ENCODE peak calls at places on chromosomes 2 and 18, in six cellular contexts. One of them, this sample, is unnamed.

GRCh38 chr2:100244881-100245605 is 77.3 kb downstream of the LONRF2 start:
- DNase-seq in H1: no peak
- DNase-seq in SK-N-SH: no peak
- DNase-seq in K562: no peak
- DNase-seq in stomach: no peak
- DNase-seq in A549: no peak
- DNase-seq in this sample: no peak

GRCh38 chr2:119174216-119174992 is 15.9 kb upstream of the C1QL2 start:
- DNase-seq in stomach: peak; percentile 40
- DNase-seq in H1: peak; percentile 91
- DNase-seq in SK-N-SH: peak; percentile 72
- DNase-seq in K562: peak; percentile 79
- DNase-seq in A549: peak; percentile 58
- DNase-seq in this sample: peak; percentile 52

GRCh38 chr2:85662899-85663683 is 4.9 kb downstream of the SFTPB start:
- DNase-seq in H1: no peak
- DNase-seq in stomach: no peak
- DNase-seq in K562: peak; percentile 72
- DNase-seq in A549: peak; percentile 67
- DNase-seq in SK-N-SH: peak; percentile 32
- DNase-seq in this sample: no peak

GRCh38 chr2:126837926-126838717 is 60.6 kb upstream of the TEX51 start:
- DNase-seq in stomach: no peak
- DNase-seq in H1: no peak
- DNase-seq in A549: no peak
- DNase-seq in K562: no peak
- DNase-seq in SK-N-SH: no peak
- DNase-seq in this sample: no peak

GRCh38 chr2:47031909-47032668 is 116.5 kb upstream of the MCFD2 start:
- DNase-seq in K562: no peak
- DNase-seq in SK-N-SH: no peak
- DNase-seq in stomach: no peak
- DNase-seq in H1: no peak
- DNase-seq in A549: peak; percentile 35
- DNase-seq in this sample: no peak

GRCh38 chr2:101500860-101501259 is 25.9 kb upstream of the RFX8 start:
- DNase-seq in A549: no peak
- DNase-seq in K562: no peak
- DNase-seq in SK-N-SH: no peak
- DNase-seq in stomach: no peak
- DNase-seq in H1: no peak
- DNase-seq in this sample: no peak

GRCh38 chr18:2655954-2656236 is 369 bp downstream of the SMCHD1 start:
- DNase-seq in A549: peak; percentile 60
- DNase-seq in K562: peak; percentile 67
- DNase-seq in H1: no peak
- DNase-seq in SK-N-SH: no peak
- DNase-seq in stomach: no peak
- DNase-seq in this sample: no peak

GRCh38 chr2:13240789-13241487 is 524.2 kb downstream of the TRIB2 start:
- DNase-seq in SK-N-SH: no peak
- DNase-seq in A549: no peak
- DNase-seq in K562: no peak
- DNase-seq in stomach: no peak
- DNase-seq in H1: no peak
- DNase-seq in this sample: no peak

GRCh38 chr2:109180786-109181185 is 51.8 kb downstream of the SH3RF3 start:
- DNase-seq in H1: no peak
- DNase-seq in A549: no peak
- DNase-seq in stomach: no peak
- DNase-seq in K562: no peak
- DNase-seq in SK-N-SH: no peak
- DNase-seq in this sample: no peak

GRCh38 chr2:220147590-220147989 is 520.2 kb downstream of the SLC4A3 start:
- DNase-seq in H1: no peak
- DNase-seq in SK-N-SH: no peak
- DNase-seq in A549: no peak
- DNase-seq in stomach: no peak
- DNase-seq in K562: no peak
- DNase-seq in this sample: no peak

GRCh38 chr18:28095631-28096030 is 81.3 kb downstream of the CDH2 start:
- DNase-seq in H1: no peak
- DNase-seq in K562: no peak
- DNase-seq in A549: no peak
- DNase-seq in stomach: no peak
- DNase-seq in SK-N-SH: no peak
- DNase-seq in this sample: no peak

GRCh38 chr2:213219816-213220215 is 64.4 kb upstream of the SPAG16 start:
- DNase-seq in A549: no peak
- DNase-seq in SK-N-SH: no peak
- DNase-seq in H1: no peak
- DNase-seq in stomach: no peak
- DNase-seq in K562: no peak
- DNase-seq in this sample: no peak

GRCh38 chr2:239002591-239002959 is 154.7 kb downstream of the TWIST2 start:
- DNase-seq in K562: no peak
- DNase-seq in A549: no peak
- DNase-seq in stomach: no peak
- DNase-seq in SK-N-SH: no peak
- DNase-seq in H1: no peak
- DNase-seq in this sample: no peak

GRCh38 chr2:235746257-235746934 is 252.6 kb downstream of the AGAP1 start:
- DNase-seq in SK-N-SH: peak; percentile 89
- DNase-seq in H1: no peak
- DNase-seq in A549: peak; percentile 90
- DNase-seq in K562: peak; percentile 70
- DNase-seq in stomach: peak; percentile 72
- DNase-seq in this sample: peak; percentile 68

GRCh38 chr2:175414872-175415487 is 233.5 kb upstream of the ATP5MC3 start:
- DNase-seq in H1: peak; percentile 65
- DNase-seq in SK-N-SH: peak; percentile 58
- DNase-seq in A549: peak; percentile 59
- DNase-seq in stomach: peak; percentile 27
- DNase-seq in K562: peak; percentile 56
- DNase-seq in this sample: peak; percentile 53

GRCh38 chr2:218988650-218989049 is 3.7 kb upstream of the FEV start:
- DNase-seq in A549: no peak
- DNase-seq in H1: no peak
- DNase-seq in stomach: no peak
- DNase-seq in SK-N-SH: peak; percentile 12
- DNase-seq in K562: no peak
- DNase-seq in this sample: no peak

GRCh38 chr2:32559136-32559535 is 68.7 kb upstream of the TTC27 start:
- DNase-seq in H1: no peak
- DNase-seq in stomach: no peak
- DNase-seq in A549: no peak
- DNase-seq in K562: no peak
- DNase-seq in SK-N-SH: no peak
- DNase-seq in this sample: no peak

GRCh38 chr2:160367887-160368286 is 125.7 kb downstream of the RBMS1 start:
- DNase-seq in SK-N-SH: no peak
- DNase-seq in K562: no peak
- DNase-seq in stomach: no peak
- DNase-seq in A549: peak; percentile 34
- DNase-seq in H1: no peak
- DNase-seq in this sample: peak; percentile 30

GRCh38 chr2:142868281-142868762 is 9.1 kb upstream of the KYNU start:
- DNase-seq in SK-N-SH: no peak
- DNase-seq in A549: peak; percentile 94
- DNase-seq in K562: no peak
- DNase-seq in H1: no peak
- DNase-seq in stomach: peak; percentile 77
- DNase-seq in this sample: peak; percentile 77

GRCh38 chr2:38491436-38491835 is 111.3 kb downstream of the HNRNPLL start:
- DNase-seq in K562: no peak
- DNase-seq in H1: no peak
- DNase-seq in A549: no peak
- DNase-seq in SK-N-SH: no peak
- DNase-seq in stomach: no peak
- DNase-seq in this sample: no peak

GRCh38 chr2:240237609-240238151 is 97.2 kb upstream of the OTOS start:
- DNase-seq in stomach: peak; percentile 69
- DNase-seq in K562: no peak
- DNase-seq in H1: peak; percentile 26
- DNase-seq in SK-N-SH: no peak
- DNase-seq in A549: no peak
- DNase-seq in this sample: no peak

GRCh38 chr2:72886505-72887031 is 640 bp upstream of the SPR start:
- DNase-seq in H1: no peak
- DNase-seq in stomach: no peak
- DNase-seq in K562: no peak
- DNase-seq in SK-N-SH: no peak
- DNase-seq in A549: no peak
- DNase-seq in this sample: no peak

GRCh38 chr2:19863303-19864041 is 38.3 kb downstream of the TTC32 start:
- DNase-seq in stomach: peak; percentile 74
- DNase-seq in A549: peak; percentile 70
- DNase-seq in K562: peak; percentile 74
- DNase-seq in SK-N-SH: peak; percentile 92
- DNase-seq in H1: peak; percentile 99
- DNase-seq in this sample: peak; percentile 68

GRCh38 chr2:55518846-55519167 is 711 bp upstream of the CFAP36 start:
- DNase-seq in stomach: no peak
- DNase-seq in SK-N-SH: peak; percentile 55
- DNase-seq in A549: no peak
- DNase-seq in H1: no peak
- DNase-seq in K562: peak; percentile 40
- DNase-seq in this sample: no peak

GRCh38 chr2:9565436-9566153 is 10.0 kb upstream of the ADAM17 start:
- DNase-seq in SK-N-SH: no peak
- DNase-seq in H1: no peak
- DNase-seq in stomach: peak; percentile 80
- DNase-seq in K562: peak; percentile 26
- DNase-seq in A549: peak; percentile 85
- DNase-seq in this sample: peak; percentile 74

GRCh38 chr2:5617796-5618195 is 74.4 kb upstream of the SOX11 start:
- DNase-seq in stomach: no peak
- DNase-seq in H1: no peak
- DNase-seq in SK-N-SH: no peak
- DNase-seq in K562: no peak
- DNase-seq in A549: no peak
- DNase-seq in this sample: no peak
- H3K4me3 ChIP-seq in stomach: no peak overlapping the region
- H3K4me3 ChIP-seq in H1: no peak overlapping the region
- H3K4me3 ChIP-seq in SK-N-SH: no peak overlapping the region
- H3K4me3 ChIP-seq in K562: no peak overlapping the region
- H3K4me3 ChIP-seq in A549: no peak overlapping the region
- H3K4me3 ChIP-seq in this sample: no peak overlapping the region

GRCh38 chr2:71454221-71455010 is 1.1 kb downstream of the DYSF start:
- DNase-seq in SK-N-SH: no peak
- DNase-seq in H1: peak; percentile 71
- DNase-seq in A549: no peak
- DNase-seq in K562: peak; percentile 47
- DNase-seq in stomach: no peak
- DNase-seq in this sample: no peak
- TF ChIP-seq CTCF in SK-N-SH: no peak
- TF ChIP-seq CTCF in H1: peak; percentile 17
- TF ChIP-seq CTCF in A549: no peak
- TF ChIP-seq CTCF in K562: no peak
- TF ChIP-seq CTCF in stomach: no peak
- TF ChIP-seq CTCF in this sample: no peak

DNA sequence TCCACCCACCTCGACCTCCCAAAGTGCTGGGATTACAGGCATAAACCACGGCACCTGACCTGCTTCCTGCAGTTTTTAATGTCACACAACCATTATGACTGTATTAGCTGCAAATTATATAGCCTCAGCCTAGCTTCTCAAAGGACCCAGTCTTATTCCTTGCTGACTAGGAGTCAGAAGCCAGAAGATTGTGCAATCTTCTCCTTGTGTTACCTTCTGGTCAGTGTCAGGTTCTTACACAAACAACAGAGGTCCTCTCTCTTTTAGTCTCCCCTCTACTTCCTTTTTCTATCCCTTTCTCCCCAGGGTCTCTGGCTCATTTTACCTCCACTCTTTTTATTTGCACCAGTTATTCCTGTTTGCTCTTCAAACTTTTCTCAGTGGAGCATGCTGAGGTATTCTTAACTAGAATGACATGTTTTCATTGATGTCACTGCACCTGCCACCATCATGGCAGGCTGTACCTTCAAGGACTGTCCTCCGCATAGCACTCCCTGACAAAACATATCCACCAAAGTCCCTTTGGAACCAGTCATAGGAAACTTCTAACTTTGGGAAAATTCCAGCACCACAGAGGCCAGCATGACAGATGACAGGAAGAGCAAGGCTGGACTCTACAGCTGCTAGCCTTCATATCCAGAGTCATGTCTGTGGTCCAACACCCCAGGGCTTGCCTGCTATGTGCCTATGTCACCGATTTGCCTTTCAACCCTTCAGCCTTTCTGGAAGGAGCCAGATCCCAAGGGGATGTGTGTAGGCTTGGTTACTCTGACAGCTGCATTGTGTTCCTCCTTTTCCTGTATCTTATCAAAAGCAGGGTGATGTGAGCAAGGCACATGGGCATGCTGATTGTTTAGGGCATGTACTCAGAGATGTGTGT is 45.2 kb upstream of the EPC2 start:
- DNase-seq in K562: no peak
- DNase-seq in SK-N-SH: no peak
- DNase-seq in stomach: no peak
- DNase-seq in H1: no peak
- DNase-seq in A549: no peak
- DNase-seq in this sample: no peak
- TF ChIP-seq EP300 in K562: no peak
- TF ChIP-seq EP300 in SK-N-SH: no peak
- TF ChIP-seq EP300 in stomach: no peak
- TF ChIP-seq EP300 in H1: no peak
- TF ChIP-seq EP300 in A549: no peak
- TF ChIP-seq EP300 in this sample: no peak

DNA sequence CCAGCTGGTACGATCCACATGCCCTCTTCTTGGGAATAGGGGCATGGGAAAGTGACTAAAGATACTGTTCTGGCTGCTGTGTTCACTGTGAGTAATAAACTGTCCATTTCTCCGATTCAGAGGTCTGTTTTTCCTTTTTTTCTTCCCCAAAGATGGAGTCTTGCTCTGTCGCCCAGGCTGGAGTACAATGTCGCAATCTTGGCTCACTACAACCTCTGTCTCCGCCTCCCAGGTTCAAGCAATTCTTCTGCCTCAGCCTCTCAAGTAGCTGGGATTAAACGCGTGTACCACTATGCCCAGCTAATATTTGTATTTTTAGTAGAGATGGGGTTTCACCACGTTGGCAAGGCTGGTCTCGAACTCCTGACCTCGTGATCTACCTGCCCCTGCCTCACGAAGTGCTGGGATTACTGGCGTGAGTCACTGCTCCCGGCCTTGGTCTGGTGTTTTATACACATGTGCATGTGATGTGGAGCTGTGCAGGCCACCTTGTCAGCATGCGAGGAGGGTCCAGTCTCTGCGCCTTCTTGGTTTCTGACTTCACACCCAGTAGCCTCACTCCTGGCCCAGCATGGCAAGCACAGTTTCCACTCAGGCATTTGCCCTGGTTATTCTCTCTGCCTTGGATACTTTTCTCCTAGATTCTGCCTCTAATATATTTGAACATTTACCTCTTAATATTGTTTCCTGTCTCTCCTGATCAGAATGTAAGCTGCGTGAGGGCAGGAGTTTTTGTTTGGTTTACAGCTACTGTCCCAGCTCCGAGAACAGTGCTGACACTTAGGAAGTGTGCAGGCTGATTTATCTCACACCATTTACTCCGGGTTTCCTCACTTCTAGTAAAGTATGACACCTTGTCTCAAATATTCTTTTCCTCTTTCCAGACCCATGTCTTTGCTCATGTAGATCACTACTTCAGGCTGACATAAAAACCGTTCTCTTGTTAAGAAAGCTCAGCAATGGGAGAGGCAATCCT is 19.7 kb downstream of the PTPN18 start:
- DNase-seq in K562: no peak
- DNase-seq in A549: no peak
- DNase-seq in H1: no peak
- DNase-seq in SK-N-SH: no peak
- DNase-seq in stomach: no peak
- DNase-seq in this sample: no peak
- H3K4me3 ChIP-seq in K562: no peak overlapping the region
- H3K4me3 ChIP-seq in A549: no peak overlapping the region
- H3K4me3 ChIP-seq in H1: no peak overlapping the region
- H3K4me3 ChIP-seq in SK-N-SH: no peak overlapping the region
- H3K4me3 ChIP-seq in stomach: no peak overlapping the region
- H3K4me3 ChIP-seq in this sample: no peak overlapping the region